ENCODE peak calls at places on chromosomes 5 and 9, in five cellular contexts. W is hepatocyte, L is iPS-NIHi11, S is stomach, F is epithelial cell of esophagus. A is an unnamed sample.

GRCh38 chr9:126822278-126822677 is 17.4 kb downstream of the ZBTB43 start:
- DNase-seq in W (no peak), L (no peak), S (no peak), F (no peak), A (no peak)

GRCh38 chr9:3674561-3674960 is 148.8 kb upstream of the RFX3 start:
- DNase-seq in W (no peak), L (no peak), S (no peak), F (peak), A (no peak)

GRCh38 chr5:72307573-72307967 is 12.5 kb downstream of the MRPS27 start:
- DNase-seq in W (no peak), L (no peak), S (no peak), F (no peak), A (no peak)

GRCh38 chr9:131625848-131626670 is 80.7 kb downstream of the PRRT1B start:
- DNase-seq in W (no peak), L (no peak), S (no peak), F (no peak), A (no peak)

GRCh38 chr5:38796000-38796738 is 49.6 kb upstream of the OSMR start:
- DNase-seq in W (no peak), L (no peak), S (no peak), F (no peak), A (no peak)

GRCh38 chr5:173412566-173412965 is 84.4 kb upstream of the STC2 start:
- DNase-seq in W (no peak), L (peak), S (no peak), F (no peak), A (no peak)

GRCh38 chr5:88544131-88544530 is 275.5 kb upstream of the TMEM161B start:
- DNase-seq in W (no peak), L (no peak), S (no peak), F (no peak), A (no peak)

GRCh38 chr5:40654377-40655006 is 25.2 kb upstream of the PTGER4 start:
- DNase-seq in W (no peak), L (no peak), S (no peak), F (no peak), A (no peak)

GRCh38 chr5:113824307-113824706 is 310.8 kb downstream of the YTHDC2 start:
- DNase-seq in W (no peak), L (peak), S (no peak), F (no peak), A (no peak)

GRCh38 chr5:67404261-67405100 is 207.9 kb upstream of the CD180 start:
- DNase-seq in W (peak), L (no peak), S (no peak), F (peak), A (no peak)

GRCh38 chr5:139772927-139773690 is 22.5 kb upstream of the PSD2 start:
- DNase-seq in W (no peak), L (no peak), S (no peak), F (no peak), A (peak)

GRCh38 chr9:136960212-136960937 is 8.3 kb downstream of the LCN12 start:
- DNase-seq in W (no peak), L (no peak), S (no peak), F (no peak), A (no peak)

GRCh38 chr9:114394523-114395193 is 6.9 kb upstream of the AKNA start:
- DNase-seq in W (no peak), L (no peak), S (no peak), F (no peak), A (no peak)